ENCODE peak calls at places on chromosomes 2 and 18, in eight cellular contexts. K, U, W, L, I, S, E and O are unnamed samples.
A peak's percentile ranks its signal among the peaks of the same experiment; 100 is the strongest.

GRCh38 chr2:155377178-155377780 is 678.8 kb downstream of the KCNJ3 start:
- DNase-seq in K (peak; percentile 9), W (peak; percentile 30), S (peak; percentile 37), E (no peak), I (no peak), U (no peak), L (no peak), O (no peak)

GRCh38 chr2:222142027-222142426 is 156.8 kb downstream of the PAX3 start:
- DNase-seq in U (no peak), L (no peak), E (no peak), W (no peak), I (no peak), S (no peak), K (no peak), O (no peak)

GRCh38 chr2:36469701-36470100 is 114.1 kb downstream of the CRIM1 start:
- DNase-seq in S (no peak), W (no peak), I (no peak), U (no peak), K (no peak), L (no peak), E (no peak), O (no peak)

GRCh38 chr2:18630941-18631340 is 41.6 kb upstream of the NT5C1B start:
- DNase-seq in K (no peak), L (no peak), W (no peak), S (no peak), I (no peak), U (no peak), E (no peak), O (no peak)

GRCh38 chr18:3380384-3380961 is 69.5 kb upstream of the TGIF1 start:
- DNase-seq in W (no peak), I (no peak), U (no peak), L (no peak), K (no peak), S (no peak), E (no peak), O (no peak)

GRCh38 chr2:28224648-28225471 is 167.8 kb upstream of the FOSL2 start:
- DNase-seq in S (peak; percentile 7), E (no peak), W (peak; percentile 24), U (no peak), K (no peak), L (no peak), I (peak; percentile 10), O (no peak)

GRCh38 chr2:120134263-120134662 is 88.9 kb downstream of the TMEM185B start:
- DNase-seq in S (no peak), I (no peak), U (no peak), K (no peak), E (no peak), W (no peak), L (no peak), O (no peak)

GRCh38 chr2:45212953-45213635 is 203.8 kb upstream of the SIX2 start:
- DNase-seq in I (no peak), K (no peak), S (no peak), E (no peak), W (no peak), U (no peak), L (no peak), O (no peak)

GRCh38 chr18:12377556-12378553 is 828 bp upstream of the AFG3L2 start:
- DNase-seq in L (no peak), E (no peak), S (peak; percentile 41), K (no peak), I (no peak), W (peak; percentile 100), U (no peak), O (no peak)

GRCh38 chr2:5742126-5742525 is 49.9 kb downstream of the SOX11 start:
- DNase-seq in K (no peak), U (no peak), E (no peak), W (no peak), I (no peak), L (no peak), S (no peak), O (no peak)

GRCh38 chr2:230054079-230054478 is 14.6 kb downstream of the SLC16A14 start:
- DNase-seq in K (no peak), S (no peak), W (no peak), U (no peak), L (no peak), E (no peak), I (no peak), O (no peak)

GRCh38 chr2:239328306-239329191 is 72.3 kb downstream of the HDAC4 start:
- DNase-seq in W (peak; percentile 76), L (no peak), E (peak; percentile 93), S (peak; percentile 32), K (no peak), I (no peak), U (peak; percentile 83), O (peak; percentile 62)

GRCh38 chr2:239330836-239331235 is 70.0 kb downstream of the HDAC4 start:
- DNase-seq in I (no peak), U (no peak), S (no peak), W (no peak), E (peak; percentile 33), L (no peak), K (no peak), O (no peak)

GRCh38 chr2:239331560-239331959 is 69.3 kb downstream of the HDAC4 start:
- DNase-seq in E (peak; percentile 35), L (no peak), U (no peak), K (no peak), I (no peak), S (no peak), W (no peak), O (no peak)

GRCh38 chr2:239329284-239329971 is 71.4 kb downstream of the HDAC4 start:
- DNase-seq in E (peak; percentile 71), S (no peak), L (no peak), K (no peak), I (no peak), W (no peak), U (peak; percentile 73), O (peak; percentile 53)

DNA sequence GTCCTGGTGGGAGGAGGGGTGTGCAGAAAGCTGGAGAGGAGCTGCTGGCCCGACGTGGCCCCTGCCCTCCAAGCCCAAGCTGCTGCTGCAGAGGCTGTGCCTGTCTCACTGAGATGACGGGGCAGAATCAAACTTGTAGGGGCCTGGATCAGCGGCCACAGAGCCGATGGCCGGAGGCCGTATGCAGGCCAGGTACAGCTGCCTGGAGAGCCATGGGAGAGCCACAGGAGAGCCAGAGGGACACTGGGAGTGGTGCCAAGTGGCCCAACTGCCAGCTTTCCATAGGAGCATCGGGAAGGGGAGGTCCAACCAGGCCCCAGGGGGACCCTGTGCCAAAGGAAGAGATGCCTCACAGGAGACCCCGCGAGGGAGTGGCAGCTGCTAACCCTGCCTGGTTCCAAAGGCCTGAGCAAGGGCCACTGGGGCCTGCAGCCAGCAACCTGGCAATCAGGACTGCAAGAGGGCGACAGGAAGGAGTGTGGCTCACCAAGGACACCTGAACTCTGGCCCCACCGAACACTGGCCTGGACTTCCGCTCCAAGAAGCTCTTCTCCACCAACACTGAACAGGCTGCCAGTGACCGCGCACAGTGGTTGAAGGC is 70.7 kb downstream of the HDAC4 start:
- DNase-seq in K (no peak), L (no peak), E (peak; percentile 73), I (no peak), W (no peak), S (no peak), U (peak; percentile 51), O (no peak)
- TF ChIP-seq CTCF in K (no peak), L (no peak), E (no peak), I (no peak), W (no peak), S (no peak), U (no peak), O (no peak)

DNA sequence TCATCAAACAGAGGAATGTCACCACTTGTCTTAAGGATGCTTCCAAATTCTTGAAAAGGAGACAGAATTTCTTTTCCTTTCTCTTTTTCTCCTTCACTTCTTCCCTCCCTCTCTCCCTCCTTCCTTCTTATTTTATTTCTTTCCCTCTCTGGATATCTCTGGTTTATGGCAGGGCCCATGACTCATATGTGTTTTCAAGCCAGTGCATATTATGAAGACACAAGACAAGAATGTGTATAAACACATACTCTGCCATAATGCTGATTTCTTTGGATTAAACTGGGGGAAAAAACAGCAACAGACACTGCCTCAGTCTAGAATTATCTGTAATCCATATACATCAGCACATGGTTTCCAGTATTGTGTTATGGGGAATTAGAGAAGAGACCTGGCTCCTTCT is 82.8 kb upstream of the CPO start:
- DNase-seq in I (no peak), U (no peak), L (no peak), E (no peak), W (no peak), S (no peak), K (no peak), O (no peak)
- TF ChIP-seq CTCF in I (no peak), U (no peak), L (no peak), E (no peak), W (no peak), S (no peak), K (no peak), O (no peak)

GRCh38 chr18:46624127-46624526 is 32.9 kb downstream of the LOXHD1 start:
- DNase-seq in L (no peak), K (no peak), W (no peak), U (no peak), I (no peak), E (no peak), S (no peak), O (peak; percentile 62)

GRCh38 chr18:46622451-46622850 is 34.6 kb downstream of the LOXHD1 start:
- DNase-seq in W (no peak), S (no peak), E (no peak), U (no peak), I (no peak), K (no peak), L (no peak), O (peak; percentile 39)

GRCh38 chr18:46623541-46623940 is 33.5 kb downstream of the LOXHD1 start:
- DNase-seq in E (no peak), S (no peak), I (no peak), K (no peak), U (peak; percentile 19), L (no peak), W (no peak), O (peak; percentile 67)

GRCh38 chr18:46621871-46622270 is 35.1 kb downstream of the LOXHD1 start:
- DNase-seq in L (no peak), U (no peak), W (no peak), I (no peak), E (no peak), K (no peak), S (no peak), O (peak; percentile 25)

DNA sequence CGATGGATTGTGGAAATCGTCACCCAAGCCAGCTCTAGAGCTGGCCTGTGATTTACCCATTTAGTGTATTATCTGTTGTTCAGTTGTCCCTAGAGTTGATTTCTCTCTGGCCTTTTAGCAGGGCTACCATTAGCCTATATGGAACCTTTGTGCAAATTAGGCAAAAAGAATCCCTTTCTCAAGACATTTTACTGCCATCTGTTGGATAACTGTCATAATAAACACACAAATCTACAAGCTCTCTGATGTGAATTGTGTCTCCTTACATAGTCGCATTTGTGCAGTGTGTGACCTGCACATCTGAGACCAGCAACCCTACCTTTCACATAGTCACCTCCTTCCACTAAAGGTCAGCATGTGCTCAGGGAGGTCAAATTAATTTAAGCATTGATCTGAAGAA is 34.0 kb downstream of the LOXHD1 start:
- DNase-seq in E (no peak), S (no peak), U (no peak), K (no peak), I (no peak), W (no peak), L (no peak), O (no peak)
- TF ChIP-seq CTCF in E (no peak), S (no peak), U (no peak), K (no peak), I (no peak), W (peak; percentile 42), L (no peak), O (peak; percentile 53)

DNA sequence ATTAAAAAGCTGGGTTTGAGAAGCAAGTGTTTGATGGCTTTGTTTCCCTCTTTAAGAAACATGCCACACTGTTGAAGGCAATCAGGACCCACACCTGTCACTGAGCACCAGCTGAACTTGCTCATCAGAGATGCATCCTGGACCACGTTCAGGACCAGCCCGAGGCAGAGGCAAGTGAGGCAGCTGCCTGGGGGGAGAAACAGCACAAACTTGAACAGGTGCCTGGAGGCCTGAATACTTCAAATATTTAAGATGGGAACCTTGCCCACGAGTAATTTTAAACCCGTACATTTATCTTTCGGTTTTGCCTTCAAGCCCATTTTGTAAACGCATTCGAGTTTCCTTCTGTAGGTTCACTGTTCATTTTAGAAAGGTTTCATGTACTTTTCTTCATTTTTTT is 421.3 kb downstream of the NYAP2 start:
- DNase-seq in I (no peak), L (no peak), K (no peak), W (no peak), S (no peak), E (no peak), U (no peak), O (no peak)
- TF ChIP-seq CTCF in I (no peak), L (no peak), K (no peak), W (no peak), S (no peak), E (no peak), U (no peak), O (no peak)